ENCODE peak calls at places on chromosomes 3 and 15, in eight cellular contexts. Y is epithelial cell of proximal tubule; C is WTC11; J is fibroblast of pulmonary artery; U is CD8-positive, alpha-beta T cell; R is spleen; B is RWPE1; Z is lower leg skin. A is an unnamed sample.

GRCh38 chr15:90036806-90037509 is 35.8 kb downstream of the ZNF710 start:
- DNase-seq in R (peak; percentile 67), Y (no peak), B (no peak), C (no peak), U (no peak), Z (peak; percentile 78), J (no peak), A (no peak)

GRCh38 chr15:22811640-22812039 is 25.2 kb downstream of the NIPA1 start:
- DNase-seq in Y (no peak), B (no peak), C (peak; percentile 38), Z (peak; percentile 52), R (no peak), U (no peak), J (peak; percentile 19), A (no peak)

GRCh38 chr3:48034000-48034516 is 17.8 kb upstream of the MAP4 start:
- DNase-seq in Y (peak; percentile 45), B (peak; percentile 32), U (no peak), R (no peak), Z (no peak), J (peak; percentile 79), C (no peak), A (no peak)

GRCh38 chr3:107542665-107543064 is 19.9 kb downstream of the BBX start:
- DNase-seq in Z (no peak), C (no peak), Y (no peak), B (no peak), J (no peak), R (no peak), U (no peak), A (no peak)

GRCh38 chr3:17130956-17131355 is 246.2 kb downstream of the PLCL2 start:
- DNase-seq in J (no peak), C (no peak), B (no peak), U (no peak), R (no peak), Y (no peak), Z (peak; percentile 32), A (no peak)

GRCh38 chr3:69856965-69857364 is 117.7 kb downstream of the MITF start:
- DNase-seq in C (no peak), Y (no peak), R (no peak), U (no peak), Z (no peak), B (no peak), J (no peak), A (no peak)

GRCh38 chr3:137165117-137165806 is 207.5 kb downstream of the IL20RB start:
- DNase-seq in Z (no peak), R (no peak), J (peak; percentile 0), U (no peak), C (no peak), Y (peak; percentile 2), B (peak; percentile 69), A (no peak)

GRCh38 chr3:9878700-9879099 is 1.4 kb downstream of the CIDEC start:
- DNase-seq in B (no peak), U (no peak), R (no peak), J (no peak), C (no peak), Z (no peak), Y (no peak), A (no peak)

GRCh38 chr3:190902292-190902691 is 39.8 kb upstream of the GMNC start:
- DNase-seq in Z (no peak), Y (no peak), U (no peak), C (no peak), R (no peak), J (no peak), B (no peak), A (no peak)

GRCh38 chr3:9903238-9903624 is 583 bp downstream of the IL17RE start:
- DNase-seq in U (no peak), R (peak; percentile 8), Y (no peak), J (no peak), B (no peak), C (no peak), Z (no peak), A (no peak)

GRCh38 chr3:156751461-156752025 is 74.6 kb upstream of the LEKR1 start:
- DNase-seq in J (peak; percentile 80), U (no peak), R (no peak), C (peak; percentile 78), B (peak; percentile 62), Y (no peak), Z (peak; percentile 91), A (no peak)

GRCh38 chr3:171374260-171374659 is 85.9 kb downstream of the TNIK start:
- DNase-seq in Y (no peak), J (peak; percentile 59), Z (no peak), U (no peak), C (no peak), R (no peak), B (no peak), A (no peak)

GRCh38 chr15:78909791-78910228 is 35.0 kb downstream of the CTSH start:
- DNase-seq in U (no peak), Y (no peak), B (peak; percentile 52), R (no peak), J (peak; percentile 64), C (peak; percentile 65), Z (peak; percentile 77), A (peak; percentile 30)

GRCh38 chr15:92421980-92422379 is 28.3 kb downstream of the ST8SIA2 start:
- DNase-seq in B (no peak), Y (no peak), R (no peak), Z (no peak), J (no peak), U (no peak), C (no peak), A (no peak)

GRCh38 chr3:128439226-128439625 is 27.5 kb downstream of the DNAJB8 start:
- DNase-seq in R (no peak), C (no peak), U (no peak), Y (no peak), Z (no peak), J (peak; percentile 23), B (no peak), A (no peak)

GRCh38 chr3:62027231-62027630 is 346.1 kb downstream of the FEZF2 start:
- DNase-seq in U (no peak), Z (no peak), Y (no peak), C (no peak), R (no peak), B (no peak), J (no peak), A (no peak)

GRCh38 chr3:193874997-193875593 is 260.9 kb upstream of the HES1 start:
- DNase-seq in C (no peak), R (no peak), U (no peak), Y (no peak), Z (peak; percentile 29), J (no peak), B (no peak), A (no peak)

DNA sequence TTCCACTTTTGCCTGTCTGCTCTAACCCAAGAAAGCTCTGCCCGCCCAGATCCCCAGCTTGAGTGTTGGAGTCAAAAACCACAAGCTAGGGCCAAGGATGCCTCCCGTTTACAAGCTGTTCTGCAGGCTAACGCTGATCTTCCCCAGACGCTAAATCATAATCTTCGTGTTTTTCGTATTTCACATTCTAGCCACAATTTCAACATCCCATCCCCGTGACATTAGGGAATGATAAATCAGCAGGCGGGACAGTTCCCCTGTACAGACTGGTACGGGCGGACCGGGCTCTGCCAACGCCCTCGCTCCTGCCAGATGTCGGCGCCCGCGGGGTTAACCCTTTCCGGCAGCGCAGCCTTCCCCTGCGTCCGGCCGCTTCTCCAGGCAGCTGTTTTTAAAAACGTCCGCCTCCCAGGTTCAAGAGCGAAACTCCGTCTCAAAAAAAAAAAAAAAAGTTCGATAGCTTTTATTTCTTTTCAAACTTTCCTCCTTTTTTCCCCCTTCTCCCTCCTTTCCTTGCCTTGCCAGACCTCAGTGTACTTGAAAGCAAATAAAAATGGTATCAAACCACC is 81.0 kb upstream of the BNC1 start:
- DNase-seq in U (no peak), J (peak; percentile 87), Y (no peak), C (peak; percentile 67), Z (peak; percentile 88), R (no peak), B (peak; percentile 76), A (no peak)
- TF ChIP-seq CTCF in U (no peak), J (no peak), Y (no peak), C (no peak), Z (no peak), R (no peak), B (no peak), A (no peak)

GRCh38 chr15:60918234-60918964 is 310.7 kb downstream of the RORA start:
- DNase-seq in J (no peak), R (no peak), Z (no peak), Y (no peak), U (no peak), B (no peak), C (no peak), A (peak; percentile 17)

GRCh38 chr15:60917469-60918130 is 311.5 kb downstream of the RORA start:
- DNase-seq in R (no peak), C (no peak), Y (no peak), Z (no peak), B (no peak), J (peak; percentile 58), U (no peak), A (no peak)

GRCh38 chr15:60923925-60924324 is 305.2 kb downstream of the RORA start:
- DNase-seq in U (no peak), J (no peak), R (no peak), C (no peak), Z (no peak), B (no peak), Y (no peak), A (no peak)

GRCh38 chr15:60928210-60928609 is 300.9 kb downstream of the RORA start:
- DNase-seq in B (no peak), C (no peak), Y (no peak), U (no peak), R (no peak), Z (no peak), J (no peak), A (no peak)

GRCh38 chr15:60922736-60923135 is 306.4 kb downstream of the RORA start:
- DNase-seq in Z (no peak), J (no peak), B (no peak), Y (no peak), C (no peak), U (no peak), R (no peak), A (no peak)
- TF ChIP-seq CTCF in Z (no peak), J (no peak), B (no peak), Y (no peak), C (no peak), U (no peak), R (no peak), A (no peak)

DNA sequence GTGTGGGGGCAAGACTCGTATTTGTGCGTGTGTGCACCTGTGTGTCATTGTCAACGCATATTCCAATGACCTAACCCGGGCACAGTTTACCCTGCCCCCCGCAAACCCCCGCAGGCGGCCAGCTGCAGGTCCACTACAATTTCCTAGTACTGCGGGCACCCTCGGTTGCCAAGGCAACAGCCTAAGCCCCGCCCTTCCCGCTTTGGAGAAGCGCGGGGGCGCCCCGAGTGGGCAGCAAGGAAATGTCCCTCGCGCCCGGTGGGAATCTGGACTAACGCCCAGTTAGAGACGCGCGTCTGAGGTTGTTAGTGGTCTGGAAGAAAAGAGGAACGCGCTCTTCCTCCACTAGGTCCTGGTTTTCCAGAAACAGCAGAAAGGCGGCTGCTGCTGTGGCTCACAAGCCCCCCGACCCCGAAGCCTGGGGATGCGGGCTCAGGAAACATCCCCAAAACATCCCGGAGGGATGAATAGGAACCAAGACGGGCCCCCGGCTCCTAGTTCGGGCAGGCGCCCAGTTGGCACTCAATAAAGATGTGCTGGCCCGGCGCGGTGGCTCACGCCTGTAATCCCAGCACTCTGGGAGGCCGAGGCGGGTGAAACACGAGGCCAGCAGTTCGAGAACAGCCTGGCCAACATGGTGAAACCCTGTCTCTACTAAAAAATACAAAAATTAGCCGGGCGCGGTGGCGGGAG is 1.1 kb downstream of the ABHD14A start:
- DNase-seq in Y (no peak), U (no peak), B (no peak), J (peak; percentile 59), C (peak; percentile 75), R (peak; percentile 88), Z (peak; percentile 94), A (peak; percentile 52)
- TF ChIP-seq CTCF in Y (no peak), U (no peak), B (no peak), J (no peak), C (no peak), R (no peak), Z (no peak), A (peak; percentile 23)

GRCh38 chr15:70210538-70210937 is 112.8 kb upstream of the TLE3 start:
- DNase-seq in J (no peak), C (no peak), B (no peak), R (no peak), U (no peak), Z (peak; percentile 54), Y (no peak), A (no peak)
- TF ChIP-seq CTCF in J (peak; percentile 10), C (no peak), B (no peak), R (no peak), U (no peak), Z (no peak), Y (peak; percentile 30), A (no peak)